ENCODE peak calls at places on chromosomes 5 and 9, in four cellular contexts. One of them, this sample, is unnamed.

GRCh38 chr9:85268024-85268610 is 473.6 kb downstream of the AGTPBP1 start:
- DNase-seq in NCI-H2171 treated with DMSO at 0.1 percent for 48 hours: no peak
- DNase-seq in kidney tubule cell: no peak
- DNase-seq in anterior cingulate cortex: no peak
- DNase-seq in this sample: no peak

GRCh38 chr5:71533142-71533541 is 54.0 kb upstream of the MCCC2 start:
- DNase-seq in NCI-H2171 treated with DMSO at 0.1 percent for 48 hours: no peak
- DNase-seq in kidney tubule cell: no peak
- DNase-seq in anterior cingulate cortex: no peak
- DNase-seq in this sample: no peak

GRCh38 chr5:9156282-9156681 is 389.6 kb downstream of the SEMA5A start:
- DNase-seq in NCI-H2171 treated with DMSO at 0.1 percent for 48 hours: no peak
- DNase-seq in kidney tubule cell: peak
- DNase-seq in anterior cingulate cortex: peak
- DNase-seq in this sample: peak

GRCh38 chr5:89396262-89396975 is 513.4 kb upstream of the MEF2C start:
- DNase-seq in NCI-H2171 treated with DMSO at 0.1 percent for 48 hours: no peak
- DNase-seq in kidney tubule cell: no peak
- DNase-seq in anterior cingulate cortex: no peak
- DNase-seq in this sample: no peak

GRCh38 chr5:37198066-37198465 is 51.1 kb downstream of the CPLANE1 start:
- DNase-seq in NCI-H2171 treated with DMSO at 0.1 percent for 48 hours: no peak
- DNase-seq in kidney tubule cell: no peak
- DNase-seq in anterior cingulate cortex: no peak
- DNase-seq in this sample: no peak

GRCh38 chr5:58893551-58893950 is 310.7 kb downstream of the RAB3C start:
- DNase-seq in NCI-H2171 treated with DMSO at 0.1 percent for 48 hours: no peak
- DNase-seq in kidney tubule cell: no peak
- DNase-seq in anterior cingulate cortex: no peak
- DNase-seq in this sample: no peak

GRCh38 chr9:8876303-8876702 is 1076.7 kb upstream of the DMAC1 start:
- DNase-seq in NCI-H2171 treated with DMSO at 0.1 percent for 48 hours: no peak
- DNase-seq in kidney tubule cell: no peak
- DNase-seq in anterior cingulate cortex: no peak
- DNase-seq in this sample: no peak

GRCh38 chr5:154519375-154519774 is 41.3 kb upstream of the HAND1 start:
- DNase-seq in NCI-H2171 treated with DMSO at 0.1 percent for 48 hours: no peak
- DNase-seq in kidney tubule cell: peak
- DNase-seq in anterior cingulate cortex: no peak
- DNase-seq in this sample: no peak

GRCh38 chr5:108081707-108082106 is 300.2 kb downstream of the FBXL17 start:
- DNase-seq in NCI-H2171 treated with DMSO at 0.1 percent for 48 hours: peak
- DNase-seq in kidney tubule cell: no peak
- DNase-seq in anterior cingulate cortex: no peak
- DNase-seq in this sample: no peak

GRCh38 chr5:1763548-1763911 is 36.1 kb downstream of the MRPL36 start:
- DNase-seq in NCI-H2171 treated with DMSO at 0.1 percent for 48 hours: no peak
- DNase-seq in kidney tubule cell: peak
- DNase-seq in anterior cingulate cortex: no peak
- DNase-seq in this sample: peak

GRCh38 chr5:145247745-145248040 is 587.4 kb downstream of the PRELID2 start:
- DNase-seq in NCI-H2171 treated with DMSO at 0.1 percent for 48 hours: no peak
- DNase-seq in kidney tubule cell: no peak
- DNase-seq in anterior cingulate cortex: no peak
- DNase-seq in this sample: no peak

GRCh38 chr9:92723299-92723625 is 41.4 kb downstream of the BICD2 start:
- DNase-seq in NCI-H2171 treated with DMSO at 0.1 percent for 48 hours: no peak
- DNase-seq in kidney tubule cell: peak
- DNase-seq in anterior cingulate cortex: no peak
- DNase-seq in this sample: no peak

GRCh38 chr5:180154821-180155220 is 54.2 kb downstream of the RASGEF1C start:
- DNase-seq in NCI-H2171 treated with DMSO at 0.1 percent for 48 hours: no peak
- DNase-seq in kidney tubule cell: no peak
- DNase-seq in anterior cingulate cortex: no peak
- DNase-seq in this sample: no peak

GRCh38 chr5:127517110-127517479 is 345 bp upstream of the PRRC1 start:
- DNase-seq in NCI-H2171 treated with DMSO at 0.1 percent for 48 hours: peak
- DNase-seq in kidney tubule cell: no peak
- DNase-seq in anterior cingulate cortex: no peak
- DNase-seq in this sample: no peak

GRCh38 chr9:7118653-7119052 is 360.9 kb downstream of the KDM4C start:
- DNase-seq in NCI-H2171 treated with DMSO at 0.1 percent for 48 hours: no peak
- DNase-seq in kidney tubule cell: peak
- DNase-seq in anterior cingulate cortex: no peak
- DNase-seq in this sample: no peak

GRCh38 chr5:36870399-36871040 is 6.0 kb upstream of the NIPBL start:
- DNase-seq in NCI-H2171 treated with DMSO at 0.1 percent for 48 hours: peak
- DNase-seq in kidney tubule cell: peak
- DNase-seq in anterior cingulate cortex: no peak
- DNase-seq in this sample: peak

GRCh38 chr9:83418283-83418682 is 119.9 kb downstream of the FRMD3 start:
- DNase-seq in NCI-H2171 treated with DMSO at 0.1 percent for 48 hours: no peak
- DNase-seq in kidney tubule cell: no peak
- DNase-seq in anterior cingulate cortex: no peak
- DNase-seq in this sample: no peak

GRCh38 chr9:122228191-122228905 is 409 bp downstream of the LHX6 start:
- DNase-seq in NCI-H2171 treated with DMSO at 0.1 percent for 48 hours: peak
- DNase-seq in kidney tubule cell: no peak
- DNase-seq in anterior cingulate cortex: no peak
- DNase-seq in this sample: peak

GRCh38 chr5:143001764-143002351 is 231.7 kb downstream of the ARHGAP26 start:
- DNase-seq in NCI-H2171 treated with DMSO at 0.1 percent for 48 hours: no peak
- DNase-seq in kidney tubule cell: peak
- DNase-seq in anterior cingulate cortex: no peak
- DNase-seq in this sample: no peak

GRCh38 chr9:94443039-94443722 is 111.7 kb upstream of the PCAT7 start:
- DNase-seq in NCI-H2171 treated with DMSO at 0.1 percent for 48 hours: no peak
- DNase-seq in kidney tubule cell: peak
- DNase-seq in anterior cingulate cortex: no peak
- DNase-seq in this sample: no peak

GRCh38 chr9:16267336-16268036 is 603.0 kb downstream of the BNC2 start:
- DNase-seq in NCI-H2171 treated with DMSO at 0.1 percent for 48 hours: no peak
- DNase-seq in kidney tubule cell: peak
- DNase-seq in anterior cingulate cortex: no peak
- DNase-seq in this sample: no peak

GRCh38 chr9:129885018-129885669 is 49.9 kb downstream of the USP20 start:
- DNase-seq in NCI-H2171 treated with DMSO at 0.1 percent for 48 hours: peak
- DNase-seq in kidney tubule cell: peak
- DNase-seq in anterior cingulate cortex: no peak
- DNase-seq in this sample: no peak

GRCh38 chr5:179923422-179923821 is 15.7 kb upstream of the TBC1D9B start:
- DNase-seq in NCI-H2171 treated with DMSO at 0.1 percent for 48 hours: no peak
- DNase-seq in kidney tubule cell: no peak
- DNase-seq in anterior cingulate cortex: no peak
- DNase-seq in this sample: no peak

GRCh38 chr5:151696470-151697061 is 9.9 kb upstream of the SPARC start:
- DNase-seq in NCI-H2171 treated with DMSO at 0.1 percent for 48 hours: no peak
- DNase-seq in kidney tubule cell: peak
- DNase-seq in anterior cingulate cortex: no peak
- DNase-seq in this sample: peak

GRCh38 chr5:64144429-64145215 is 21.0 kb upstream of the RNF180 start:
- DNase-seq in NCI-H2171 treated with DMSO at 0.1 percent for 48 hours: no peak
- DNase-seq in kidney tubule cell: peak
- DNase-seq in anterior cingulate cortex: no peak
- DNase-seq in this sample: no peak

GRCh38 chr5:167447466-167447865 is 844.0 kb upstream of the WWC1 start:
- DNase-seq in NCI-H2171 treated with DMSO at 0.1 percent for 48 hours: no peak
- DNase-seq in kidney tubule cell: no peak
- DNase-seq in anterior cingulate cortex: no peak
- DNase-seq in this sample: no peak

GRCh38 chr5:35785601-35786085 is 71.0 kb upstream of the IL7R start:
- DNase-seq in NCI-H2171 treated with DMSO at 0.1 percent for 48 hours: no peak
- DNase-seq in kidney tubule cell: no peak
- DNase-seq in anterior cingulate cortex: no peak
- DNase-seq in this sample: no peak

GRCh38 chr9:120650352-120650751 is 63.9 kb downstream of the MEGF9 start:
- DNase-seq in NCI-H2171 treated with DMSO at 0.1 percent for 48 hours: no peak
- DNase-seq in kidney tubule cell: no peak
- DNase-seq in anterior cingulate cortex: no peak
- DNase-seq in this sample: no peak

GRCh38 chr9:101398930-101399640 is 434 bp downstream of the ZNF189 start:
- DNase-seq in NCI-H2171 treated with DMSO at 0.1 percent for 48 hours: peak
- DNase-seq in kidney tubule cell: peak
- DNase-seq in anterior cingulate cortex: no peak
- DNase-seq in this sample: no peak

GRCh38 chr9:98378206-98379193 is 123.1 kb upstream of the TBC1D2 start:
- DNase-seq in NCI-H2171 treated with DMSO at 0.1 percent for 48 hours: no peak
- DNase-seq in kidney tubule cell: no peak
- DNase-seq in anterior cingulate cortex: no peak
- DNase-seq in this sample: no peak

GRCh38 chr9:5025416-5025815 is 40.3 kb downstream of the JAK2 start:
- DNase-seq in NCI-H2171 treated with DMSO at 0.1 percent for 48 hours: no peak
- DNase-seq in kidney tubule cell: peak
- DNase-seq in anterior cingulate cortex: no peak
- DNase-seq in this sample: no peak

GRCh38 chr5:53291528-53291927 is 182.0 kb upstream of the MOCS2 start:
- DNase-seq in NCI-H2171 treated with DMSO at 0.1 percent for 48 hours: no peak
- DNase-seq in kidney tubule cell: no peak
- DNase-seq in anterior cingulate cortex: no peak
- DNase-seq in this sample: no peak

This sample was measured in iPS-NIHi11.